ENCODE peak calls at places on chromosomes 1 and 21, in five cellular contexts. One of them, this sample, is unnamed.

GRCh38 chr1:77605246-77606026 is 77.0 kb downstream of the ZZZ3 start:
- DNase-seq in GM23248: peak; percentile 31
- DNase-seq in mucosa of descending colon: peak; percentile 52
- DNase-seq in endodermal cell: no peak
- DNase-seq in right lobe of liver: peak; percentile 66
- DNase-seq in this sample: peak; percentile 51

GRCh38 chr1:45945426-45945825 is 142.0 kb downstream of the MAST2 start:
- DNase-seq in right lobe of liver: no peak
- DNase-seq in endodermal cell: no peak
- DNase-seq in GM23248: peak; percentile 63
- DNase-seq in mucosa of descending colon: no peak
- DNase-seq in this sample: no peak

GRCh38 chr1:154940880-154941228 is 4.3 kb upstream of the PMVK start:
- DNase-seq in right lobe of liver: no peak
- DNase-seq in endodermal cell: no peak
- DNase-seq in GM23248: no peak
- DNase-seq in mucosa of descending colon: no peak
- DNase-seq in this sample: no peak

GRCh38 chr21:25911730-25912401 is 177.1 kb downstream of the GABPA start:
- DNase-seq in GM23248: no peak
- DNase-seq in right lobe of liver: peak; percentile 89
- DNase-seq in mucosa of descending colon: peak; percentile 71
- DNase-seq in endodermal cell: no peak
- DNase-seq in this sample: no peak

GRCh38 chr1:41073971-41074370 is 52.4 kb upstream of the SLFNL1 start:
- DNase-seq in mucosa of descending colon: no peak
- DNase-seq in endodermal cell: no peak
- DNase-seq in GM23248: peak; percentile 84
- DNase-seq in right lobe of liver: no peak
- DNase-seq in this sample: peak; percentile 30

GRCh38 chr21:16789636-16790035 is 723.2 kb upstream of the CXADR start:
- DNase-seq in endodermal cell: no peak
- DNase-seq in GM23248: peak; percentile 41
- DNase-seq in right lobe of liver: no peak
- DNase-seq in mucosa of descending colon: no peak
- DNase-seq in this sample: no peak

GRCh38 chr1:32215629-32216505 is 6.3 kb downstream of the TMEM234 start:
- DNase-seq in right lobe of liver: no peak
- DNase-seq in endodermal cell: peak; percentile 90
- DNase-seq in mucosa of descending colon: peak; percentile 83
- DNase-seq in GM23248: peak; percentile 85
- DNase-seq in this sample: peak; percentile 88

GRCh38 chr1:117368116-117369108 is 1.2 kb downstream of the MAN1A2 start:
- DNase-seq in endodermal cell: no peak
- DNase-seq in mucosa of descending colon: peak; percentile 24
- DNase-seq in right lobe of liver: no peak
- DNase-seq in GM23248: peak; percentile 67
- DNase-seq in this sample: peak; percentile 65

GRCh38 chr1:151472852-151473731 is 13.8 kb upstream of the POGZ start:
- DNase-seq in mucosa of descending colon: peak; percentile 48
- DNase-seq in right lobe of liver: peak; percentile 61
- DNase-seq in endodermal cell: peak; percentile 73
- DNase-seq in GM23248: peak; percentile 56
- DNase-seq in this sample: peak; percentile 78

GRCh38 chr1:223711173-223711572 is 1.2 kb upstream of the CAPN2 start:
- DNase-seq in GM23248: peak; percentile 66
- DNase-seq in endodermal cell: no peak
- DNase-seq in right lobe of liver: no peak
- DNase-seq in mucosa of descending colon: peak; percentile 56
- DNase-seq in this sample: peak; percentile 38

GRCh38 chr21:22791986-22792560 is 1793.9 kb downstream of the NCAM2 start:
- DNase-seq in right lobe of liver: no peak
- DNase-seq in GM23248: peak; percentile 70
- DNase-seq in endodermal cell: peak; percentile 42
- DNase-seq in mucosa of descending colon: peak; percentile 38
- DNase-seq in this sample: peak; percentile 87

GRCh38 chr1:70685300-70686286 is 274.5 kb downstream of the CTH start:
- DNase-seq in endodermal cell: peak; percentile 90
- DNase-seq in GM23248: peak; percentile 77
- DNase-seq in mucosa of descending colon: peak; percentile 70
- DNase-seq in right lobe of liver: peak; percentile 53
- DNase-seq in this sample: peak; percentile 81

GRCh38 chr1:167447521-167448136 is 70.7 kb downstream of the CD247 start:
- DNase-seq in GM23248: no peak
- DNase-seq in endodermal cell: peak; percentile 78
- DNase-seq in mucosa of descending colon: peak; percentile 68
- DNase-seq in right lobe of liver: no peak
- DNase-seq in this sample: no peak

DNA sequence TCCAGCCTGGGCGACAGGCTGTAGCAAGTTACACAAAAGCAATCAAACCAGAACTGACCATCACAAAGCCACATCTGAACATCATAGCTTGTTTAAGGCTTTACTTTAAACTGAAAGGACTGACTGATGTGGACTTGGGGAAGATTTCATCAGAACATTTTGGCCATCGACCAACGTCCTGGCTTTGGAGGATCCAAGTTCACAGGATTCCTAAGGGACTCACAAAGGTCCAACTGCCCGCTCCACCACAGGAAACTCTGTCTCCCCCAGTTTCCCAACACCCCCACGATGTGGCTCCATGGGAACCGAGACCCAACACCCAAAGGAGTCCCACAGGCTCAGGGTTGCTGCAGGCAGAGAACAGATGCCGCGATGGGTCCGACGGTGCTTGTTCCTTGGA is 9.3 kb downstream of the SSU72 start:
- DNase-seq in endodermal cell: no peak
- DNase-seq in right lobe of liver: no peak
- DNase-seq in GM23248: no peak
- DNase-seq in mucosa of descending colon: no peak
- DNase-seq in this sample: peak; percentile 13
- H3K36me3 ChIP-seq in endodermal cell: peaks cover 72% of the 10 kb centered on the region
- H3K36me3 ChIP-seq in right lobe of liver: peaks cover 32% of the 10 kb centered on the region
- H3K36me3 ChIP-seq in GM23248: peaks cover 14% of the 10 kb centered on the region
- H3K36me3 ChIP-seq in mucosa of descending colon: peaks cover 6% of the 10 kb centered on the region
- H3K36me3 ChIP-seq in this sample: peaks cover 49% of the 10 kb centered on the region

GRCh38 chr1:27952147-27952546 is 7.6 kb upstream of the XKR8 start:
- DNase-seq in GM23248: no peak
- DNase-seq in mucosa of descending colon: peak; percentile 54
- DNase-seq in endodermal cell: no peak
- DNase-seq in right lobe of liver: no peak
- DNase-seq in this sample: no peak
- H3K4me1 ChIP-seq in GM23248: no peaks in the 10 kb centered on the region
- H3K4me1 ChIP-seq in mucosa of descending colon: peaks cover 2% of the 10 kb centered on the region
- H3K4me1 ChIP-seq in endodermal cell: no peaks in the 10 kb centered on the region
- H3K4me1 ChIP-seq in right lobe of liver: peaks cover 12% of the 10 kb centered on the region
- H3K4me1 ChIP-seq in this sample: peaks cover 5% of the 10 kb centered on the region

GRCh38 chr1:60983701-60984065 is 98.7 kb upstream of the NFIA start:
- DNase-seq in mucosa of descending colon: no peak
- DNase-seq in right lobe of liver: no peak
- DNase-seq in GM23248: no peak
- DNase-seq in endodermal cell: no peak
- DNase-seq in this sample: no peak
- H3K4me3 ChIP-seq in mucosa of descending colon: no peak overlapping the region
- H3K4me3 ChIP-seq in right lobe of liver: no peak overlapping the region
- H3K4me3 ChIP-seq in GM23248: no peak overlapping the region
- H3K4me3 ChIP-seq in endodermal cell: no peak overlapping the region
- H3K4me3 ChIP-seq in this sample: no peak overlapping the region

GRCh38 chr1:160315359-160315758 is 27.7 kb downstream of the COPA start:
- DNase-seq in mucosa of descending colon: no peak
- DNase-seq in endodermal cell: no peak
- DNase-seq in GM23248: no peak
- DNase-seq in right lobe of liver: no peak
- DNase-seq in this sample: no peak
- H3K36me3 ChIP-seq in mucosa of descending colon: peaks cover 21% of the 10 kb centered on the region
- H3K36me3 ChIP-seq in endodermal cell: peaks cover 91% of the 10 kb centered on the region
- H3K36me3 ChIP-seq in GM23248: peaks cover 84% of the 10 kb centered on the region
- H3K36me3 ChIP-seq in right lobe of liver: peaks cover 91% of the 10 kb centered on the region
- H3K36me3 ChIP-seq in this sample: peaks cover 93% of the 10 kb centered on the region

GRCh38 chr1:205310981-205311704 is 10.4 kb downstream of the NUAK2 start:
- DNase-seq in endodermal cell: no peak
- DNase-seq in mucosa of descending colon: no peak
- DNase-seq in GM23248: no peak
- DNase-seq in right lobe of liver: no peak
- DNase-seq in this sample: no peak

GRCh38 chr1:205314986-205315618 is 6.4 kb downstream of the NUAK2 start:
- DNase-seq in right lobe of liver: no peak
- DNase-seq in mucosa of descending colon: no peak
- DNase-seq in endodermal cell: no peak
- DNase-seq in GM23248: no peak
- DNase-seq in this sample: no peak

GRCh38 chr1:205316179-205316578 is 5.4 kb downstream of the NUAK2 start:
- DNase-seq in endodermal cell: no peak
- DNase-seq in right lobe of liver: no peak
- DNase-seq in mucosa of descending colon: no peak
- DNase-seq in GM23248: no peak
- DNase-seq in this sample: no peak

GRCh38 chr1:205312866-205313680 is 8.5 kb downstream of the NUAK2 start:
- DNase-seq in mucosa of descending colon: no peak
- DNase-seq in right lobe of liver: no peak
- DNase-seq in endodermal cell: peak; percentile 64
- DNase-seq in GM23248: no peak
- DNase-seq in this sample: peak; percentile 31

DNA sequence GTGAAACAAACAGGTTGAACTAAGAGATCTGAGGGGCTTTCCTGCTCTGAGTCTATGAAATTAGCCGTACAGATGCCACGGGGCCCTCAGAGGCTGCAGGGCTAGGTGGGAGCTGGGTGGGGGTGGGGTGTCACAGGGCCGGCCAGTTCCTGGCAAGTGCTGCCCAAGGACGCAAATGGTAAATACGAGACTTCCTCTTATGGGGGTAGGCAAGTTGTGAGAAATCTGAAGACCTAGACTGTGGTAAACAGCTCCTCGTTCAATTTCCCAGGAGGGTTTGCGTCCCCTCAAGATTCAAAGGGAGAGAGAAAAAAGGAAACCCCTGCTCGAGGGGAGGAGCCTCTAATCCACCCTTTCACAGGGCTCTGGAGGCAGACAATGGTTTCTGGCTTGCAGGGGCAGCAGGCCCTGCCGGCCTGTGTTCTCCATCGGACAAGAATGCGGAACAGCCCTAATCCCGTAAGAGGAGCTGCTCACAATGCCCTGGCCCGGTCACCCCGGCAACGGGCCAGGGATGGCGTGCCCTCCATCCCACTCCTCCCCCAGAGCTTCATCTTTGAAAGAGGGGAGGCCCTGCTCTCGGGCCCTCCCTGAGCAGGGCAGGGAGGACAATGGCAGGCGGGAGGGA is 7.8 kb downstream of the NUAK2 start:
- DNase-seq in mucosa of descending colon: no peak
- DNase-seq in GM23248: no peak
- DNase-seq in right lobe of liver: peak; percentile 66
- DNase-seq in endodermal cell: peak; percentile 95
- DNase-seq in this sample: peak; percentile 81
- H3K4me1 ChIP-seq in mucosa of descending colon: peaks cover 85% of the 10 kb centered on the region
- H3K4me1 ChIP-seq in GM23248: peaks cover 4% of the 10 kb centered on the region
- H3K4me1 ChIP-seq in right lobe of liver: peaks cover 37% of the 10 kb centered on the region
- H3K4me1 ChIP-seq in endodermal cell: peaks cover 32% of the 10 kb centered on the region
- H3K4me1 ChIP-seq in this sample: peaks cover 10% of the 10 kb centered on the region